ENCODE peak calls at places on chromosomes 3 and 15, in seven cellular contexts. Z is left ventricle myocardium superior, T is A673, J is hippocampal formation, I is heart right ventricle, Y is HFFc6, R is OCI-LY7. U is an unnamed sample.

GRCh38 chr15:94141802-94142201 is 89.6 kb upstream of the MCTP2 start:
- DNase-seq in J (no peak), I (no peak), Z (no peak), T (no peak), Y (no peak), R (no peak), U (no peak)

GRCh38 chr3:143158549-143158988 is 39.0 kb downstream of the CHST2 start:
- DNase-seq in J (no peak), I (no peak), T (no peak), Z (no peak), Y (peak), R (no peak), U (no peak)

GRCh38 chr3:158819282-158819681 is 17.4 kb downstream of the MFSD1 start:
- DNase-seq in R (no peak), Z (no peak), J (no peak), Y (no peak), T (no peak), I (no peak), U (no peak)

GRCh38 chr15:41977757-41978369 is 5.5 kb upstream of the EHD4 start:
- DNase-seq in R (no peak), I (no peak), Y (no peak), J (no peak), Z (no peak), T (no peak), U (no peak)

GRCh38 chr3:26484140-26484539 is 138.4 kb upstream of the LRRC3B start:
- DNase-seq in R (no peak), Z (no peak), T (peak), J (no peak), I (no peak), Y (no peak), U (no peak)

GRCh38 chr3:102181202-102181920 is 253.5 kb upstream of the ZPLD1 start:
- DNase-seq in J (no peak), R (no peak), Y (peak), T (peak), Z (no peak), I (no peak), U (no peak)

GRCh38 chr15:31364301-31365031 is 37.8 kb downstream of the KLF13 start:
- DNase-seq in Y (no peak), I (no peak), Z (peak), R (peak), J (no peak), T (no peak), U (no peak)

GRCh38 chr3:143120716-143121239 is 1.2 kb downstream of the CHST2 start:
- DNase-seq in Y (peak), I (peak), J (peak), T (peak), Z (peak), R (no peak), U (no peak)

GRCh38 chr3:130789678-130790340 is 43.2 kb upstream of the PIK3R4 start:
- DNase-seq in T (no peak), Z (no peak), J (no peak), Y (no peak), R (no peak), I (no peak), U (no peak)

GRCh38 chr15:41656188-41656587 is 4.0 kb upstream of the MGA start:
- DNase-seq in Z (no peak), Y (no peak), R (no peak), T (no peak), J (no peak), I (no peak), U (no peak)

GRCh38 chr15:51775967-51776816 is 24.8 kb downstream of the TMOD2 start:
- DNase-seq in R (peak), Z (no peak), I (peak), Y (peak), J (peak), T (peak), U (no peak)

GRCh38 chr15:82856397-82857170 is 47.2 kb downstream of the WHAMM start:
- DNase-seq in Z (no peak), I (no peak), T (no peak), R (no peak), J (no peak), Y (no peak), U (no peak)

GRCh38 chr3:105401254-105401653 is 34.5 kb downstream of the ALCAM start:
- DNase-seq in I (no peak), Y (no peak), J (no peak), R (no peak), T (no peak), Z (no peak), U (no peak)

GRCh38 chr3:25830373-25831305 is 40.7 kb downstream of the OXSM start:
- DNase-seq in R (peak), Z (no peak), I (no peak), T (peak), J (peak), Y (no peak), U (no peak)

GRCh38 chr3:142618917-142619401 is 22.8 kb downstream of the PLS1 start:
- DNase-seq in R (no peak), T (no peak), Y (no peak), I (no peak), Z (no peak), J (no peak), U (no peak)

GRCh38 chr3:99319961-99320360 is 318.4 kb upstream of the COL8A1 start:
- DNase-seq in R (no peak), Z (no peak), I (no peak), Y (peak), J (no peak), T (no peak), U (no peak)

GRCh38 chr15:60469893-60470641 is 8.9 kb downstream of the ICE2 start:
- DNase-seq in T (peak), J (no peak), Y (no peak), Z (no peak), I (no peak), R (no peak), U (no peak)

GRCh38 chr15:69472575-69472974 is 20.0 kb downstream of the RPLP1 start:
- DNase-seq in Y (no peak), J (no peak), R (no peak), I (no peak), T (no peak), Z (no peak), U (no peak)

GRCh38 chr15:40597024-40597423 is 3.0 kb downstream of the KNL1 start:
- DNase-seq in R (no peak), I (no peak), J (no peak), T (no peak), Y (no peak), Z (no peak), U (no peak)

U was measured in anterior cingulate cortex.